ENCODE peak calls at places on chromosomes 5 and 9, in nine cellular contexts. B is RWPE2, P is astrocyte of the spinal cord, X is fibroblast of mammary gland, Q is right atrium auricular region, D is fibroblast of the aortic adventitia, O is fibroblast of lung, S is HFF-Myc, I is left ventricle myocardium inferior. M is an unnamed sample.

GRCh38 chr5:178587793-178588611 is 2.2 kb downstream of the COL23A1 start:
- DNase-seq in B (no peak), P (no peak), X (no peak), Q (no peak), D (no peak), O (no peak), S (no peak), I (no peak), M (no peak)

GRCh38 chr9:74940600-74940999 is 12.1 kb downstream of the C9orf40 start:
- DNase-seq in B (no peak), P (no peak), X (peak; percentile 1), Q (no peak), D (peak; percentile 56), O (no peak), S (no peak), I (no peak), M (no peak)

GRCh38 chr9:96203867-96204412 is 98.0 kb downstream of the HSD17B3 start:
- DNase-seq in B (no peak), P (no peak), X (peak; percentile 55), Q (no peak), D (no peak), O (peak; percentile 56), S (peak; percentile 56), I (peak; percentile 20), M (peak; percentile 65)

GRCh38 chr5:16784843-16785791 is 151.0 kb downstream of the MYO10 start:
- DNase-seq in B (no peak), P (no peak), X (no peak), Q (no peak), D (no peak), O (no peak), S (no peak), I (no peak), M (no peak)

GRCh38 chr9:32866292-32866691 is 83.0 kb downstream of the TMEM215 start:
- DNase-seq in B (no peak), P (no peak), X (peak; percentile 33), Q (no peak), D (no peak), O (no peak), S (no peak), I (no peak), M (no peak)

GRCh38 chr9:68704804-68705635 is at the start of gene PIP5K1B:
- DNase-seq in B (peak; percentile 76), P (peak; percentile 41), X (peak; percentile 32), Q (no peak), D (peak; percentile 22), O (peak; percentile 39), S (no peak), I (peak; percentile 77), M (peak; percentile 66)

GRCh38 chr9:94948567-94949235 is 222.2 kb downstream of the AOPEP start:
- DNase-seq in B (no peak), P (no peak), X (peak; percentile 53), Q (no peak), D (peak; percentile 47), O (no peak), S (no peak), I (no peak), M (no peak)

GRCh38 chr9:5876711-5877110 is 14.0 kb upstream of the MLANA start:
- DNase-seq in B (no peak), P (no peak), X (no peak), Q (no peak), D (no peak), O (no peak), S (no peak), I (no peak), M (no peak)

GRCh38 chr9:109010676-109011655 is 2.3 kb downstream of the CTNNAL1 start:
- DNase-seq in B (no peak), P (peak; percentile 86), X (peak; percentile 92), Q (no peak), D (peak; percentile 77), O (peak; percentile 94), S (peak; percentile 68), I (no peak), M (peak; percentile 88)

GRCh38 chr5:158756873-158757272 is 342.8 kb downstream of the EBF1 start:
- DNase-seq in B (no peak), P (no peak), X (peak; percentile 20), Q (no peak), D (peak; percentile 23), O (no peak), S (no peak), I (no peak), M (no peak)

GRCh38 chr5:81121836-81122235 is 111.3 kb upstream of the CKMT2 start:
- DNase-seq in B (no peak), P (peak; percentile 26), X (no peak), Q (no peak), D (no peak), O (no peak), S (no peak), I (no peak), M (no peak)

GRCh38 chr5:74148321-74148720 is 492.2 kb downstream of the ENC1 start:
- DNase-seq in B (no peak), P (no peak), X (no peak), Q (no peak), D (no peak), O (no peak), S (no peak), I (no peak), M (no peak)

GRCh38 chr5:108379722-108380530 is 2.0 kb downstream of the FBXL17 start:
- DNase-seq in B (no peak), P (peak; percentile 43), X (peak; percentile 15), Q (no peak), D (peak; percentile 10), O (peak; percentile 14), S (no peak), I (no peak), M (peak; percentile 31)

GRCh38 chr9:13113201-13113600 is 166.3 kb downstream of the MPDZ start:
- DNase-seq in B (no peak), P (peak; percentile 50), X (peak; percentile 67), Q (no peak), D (peak; percentile 77), O (peak; percentile 73), S (peak; percentile 42), I (no peak), M (peak; percentile 78)

GRCh38 chr5:153147891-153148623 is 342.4 kb upstream of the GRIA1 start:
- DNase-seq in B (peak; percentile 72), P (peak; percentile 66), X (peak; percentile 80), Q (no peak), D (peak; percentile 18), O (peak; percentile 49), S (peak; percentile 41), I (no peak), M (peak; percentile 78)

GRCh38 chr5:175556794-175557193 is 78.4 kb downstream of the SFXN1 start:
- DNase-seq in B (no peak), P (no peak), X (no peak), Q (no peak), D (no peak), O (no peak), S (no peak), I (no peak), M (no peak)

GRCh38 chr5:28770307-28770706 is 1731.9 kb upstream of the CDH9 start:
- DNase-seq in B (no peak), P (no peak), X (no peak), Q (no peak), D (no peak), O (no peak), S (no peak), I (no peak), M (no peak)

DNA sequence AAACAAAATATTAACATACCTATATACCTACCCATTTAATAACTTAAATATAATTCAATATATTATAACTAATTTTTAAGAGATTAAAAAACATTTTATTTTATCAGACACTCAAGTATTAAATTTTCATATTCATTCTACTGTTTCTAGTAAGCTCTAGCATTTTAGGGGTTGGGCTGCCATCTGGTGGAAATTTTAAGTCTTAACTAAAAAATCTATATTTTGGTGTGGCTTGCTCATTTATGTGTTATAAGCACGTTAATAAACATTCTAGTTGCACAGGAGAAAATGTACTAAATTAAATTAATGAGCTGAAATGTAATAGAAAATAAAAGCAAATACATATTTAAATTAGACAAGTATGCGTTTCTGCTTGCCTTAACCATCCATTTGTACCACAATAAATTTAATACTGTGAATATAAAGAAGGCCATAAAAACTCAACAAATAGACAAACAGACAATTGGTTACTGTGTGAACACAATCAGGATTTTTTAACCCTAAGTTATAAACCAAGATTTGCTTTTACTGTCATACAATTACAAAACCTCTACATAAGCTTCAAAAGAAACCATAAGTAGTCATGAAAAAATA is 1728.3 kb upstream of the CDH9 start:
- DNase-seq in B (no peak), P (peak; percentile 73), X (peak; percentile 36), Q (no peak), D (peak; percentile 54), O (peak; percentile 35), S (no peak), I (no peak), M (no peak)
- TF ChIP-seq CTCF in B (peak; percentile 93), P (peak; percentile 25), X (peak; percentile 35), Q (peak; percentile 47), D (no peak), O (no peak), S (no peak), I (no peak), M (peak; percentile 12)

DNA sequence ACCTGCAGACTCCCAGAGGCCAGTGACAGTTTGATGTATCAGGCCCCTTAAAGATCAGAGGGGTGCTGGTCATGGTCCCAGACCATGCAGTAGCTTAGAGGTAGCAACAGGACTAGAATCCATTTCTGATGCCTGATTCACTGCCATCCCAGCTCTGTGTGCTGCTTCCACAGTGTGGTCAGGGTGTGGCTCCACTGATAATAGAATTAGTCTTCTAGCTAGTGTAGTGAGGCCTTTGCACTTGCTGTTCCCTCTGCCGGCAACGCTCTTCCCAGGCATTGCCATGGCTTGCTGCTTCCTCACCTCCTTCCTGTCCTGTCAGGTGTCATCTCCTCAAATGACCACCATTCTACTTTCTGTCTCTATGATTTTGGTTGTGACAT is 15.8 kb downstream of the PPARGC1B start:
- DNase-seq in B (peak; percentile 9), P (no peak), X (no peak), Q (no peak), D (no peak), O (no peak), S (no peak), I (no peak), M (no peak)
- H3K4me3 ChIP-seq in B (no peak overlapping the region), P (no peak overlapping the region), X (no peak overlapping the region), Q (no peak overlapping the region), D (no peak overlapping the region), O (no peak overlapping the region), S (no peak overlapping the region), I (no peak overlapping the region), M (no peak overlapping the region)

DNA sequence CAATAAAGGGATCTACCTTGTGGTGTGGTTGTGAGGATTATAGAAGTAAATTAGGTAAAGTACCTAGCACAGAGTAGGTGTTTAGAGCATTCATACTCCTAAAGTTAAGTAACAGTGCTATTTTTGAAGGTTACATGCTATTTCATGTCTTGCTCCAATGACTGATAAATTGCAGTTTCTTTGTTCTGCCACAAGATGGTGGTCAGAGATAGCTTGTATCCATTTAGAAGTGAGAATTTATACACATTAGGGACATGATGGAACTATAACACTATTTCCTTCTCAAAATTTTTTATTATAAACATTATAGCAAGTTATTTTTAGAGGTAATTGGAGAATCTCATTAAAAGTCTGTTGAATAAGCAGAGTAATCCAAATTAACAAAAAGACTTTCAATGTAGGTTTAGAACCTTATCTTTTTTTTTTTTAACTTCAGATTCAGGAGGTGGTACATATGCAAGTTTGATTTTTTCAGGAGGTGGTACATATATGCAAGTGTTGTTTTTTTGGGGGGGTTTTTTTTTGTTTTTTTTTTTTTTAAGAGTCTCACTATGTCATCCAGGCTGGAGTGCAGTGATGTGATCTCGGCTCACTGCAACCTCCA is 17.1 kb downstream of the MTREX start:
- DNase-seq in B (no peak), P (peak; percentile 55), X (peak; percentile 63), Q (no peak), D (peak; percentile 73), O (peak; percentile 74), S (no peak), I (no peak), M (no peak)
- TF ChIP-seq CTCF in B (peak; percentile 87), P (peak; percentile 61), X (peak; percentile 73), Q (peak; percentile 68), D (peak; percentile 69), O (peak; percentile 36), S (peak; percentile 32), I (peak; percentile 64), M (peak; percentile 51)

GRCh38 chr9:131827821-131828369 is 88.0 kb upstream of the RAPGEF1 start:
- DNase-seq in B (no peak), P (no peak), X (no peak), Q (no peak), D (no peak), O (no peak), S (no peak), I (no peak), M (no peak)
- H3K4me3 ChIP-seq in B (no peak overlapping the region), P (no peak overlapping the region), X (no peak overlapping the region), Q (no peak overlapping the region), D (no peak overlapping the region), O (no peak overlapping the region), S (no peak overlapping the region), I (no peak overlapping the region), M (no peak overlapping the region)